ENCODE peak calls at places on chromosomes 6 and 20, in four cellular contexts. Q, N, X and S are unnamed samples.

GRCh38 chr6:163405412-163406309 is 8.9 kb upstream of the QKI start:
- DNase-seq in Q (no peak), N (peak; percentile 68), X (peak; percentile 38), S (no peak)

GRCh38 chr20:32534661-32535240 is 50.4 kb downstream of the NOL4L start:
- DNase-seq in Q (peak; percentile 48), X (no peak), N (no peak), S (no peak)

GRCh38 chr20:44896583-44896982 is 11.1 kb downstream of the YWHAB start:
- DNase-seq in Q (no peak), N (no peak), X (no peak), S (no peak)

GRCh38 chr6:27176096-27176495 is 71.4 kb upstream of the PRSS16 start:
- DNase-seq in Q (no peak), X (no peak), N (no peak), S (peak; percentile 11)

GRCh38 chr20:51059862-51060261 is 37.0 kb upstream of the KCNG1 start:
- DNase-seq in Q (no peak), N (no peak), X (no peak), S (no peak)

GRCh38 chr20:919491-919916 is 3.4 kb upstream of the ANGPT4 start:
- DNase-seq in Q (peak; percentile 71), X (no peak), N (no peak), S (no peak)

GRCh38 chr6:168107191-168107940 is 28.4 kb upstream of the FRMD1 start:
- DNase-seq in X (no peak), Q (no peak), N (no peak), S (no peak)

GRCh38 chr6:121925024-121925423 is 474.4 kb upstream of the HSF2 start:
- DNase-seq in Q (no peak), N (no peak), X (no peak), S (no peak)

DNA sequence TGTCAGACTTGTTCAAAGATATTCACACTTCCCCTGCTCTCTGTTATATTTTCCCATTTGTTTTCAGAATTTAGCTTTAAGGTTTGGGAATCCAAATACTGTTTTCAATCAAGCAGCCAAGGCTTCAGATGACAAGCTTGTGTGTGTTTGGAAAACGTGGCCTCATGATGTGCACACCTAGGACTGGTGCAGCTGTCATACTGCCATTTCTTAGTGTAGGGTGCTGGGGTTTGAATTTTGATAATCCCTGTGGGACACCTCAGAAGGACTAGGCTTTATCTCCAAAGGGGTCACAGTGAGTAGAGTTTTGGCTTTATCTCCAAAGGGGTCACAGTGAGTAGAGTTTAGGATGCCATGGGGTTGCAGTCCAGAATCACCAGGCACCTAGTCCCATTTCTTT is 65.3 kb upstream of the JAG1 start:
- DNase-seq in X (no peak), N (no peak), Q (no peak), S (no peak)
- H3K4me3 ChIP-seq in X (peak overlapping the region; percentile 15), N (peak overlapping the region; percentile 3), Q (no peak overlapping the region), S (no peak overlapping the region)

DNA sequence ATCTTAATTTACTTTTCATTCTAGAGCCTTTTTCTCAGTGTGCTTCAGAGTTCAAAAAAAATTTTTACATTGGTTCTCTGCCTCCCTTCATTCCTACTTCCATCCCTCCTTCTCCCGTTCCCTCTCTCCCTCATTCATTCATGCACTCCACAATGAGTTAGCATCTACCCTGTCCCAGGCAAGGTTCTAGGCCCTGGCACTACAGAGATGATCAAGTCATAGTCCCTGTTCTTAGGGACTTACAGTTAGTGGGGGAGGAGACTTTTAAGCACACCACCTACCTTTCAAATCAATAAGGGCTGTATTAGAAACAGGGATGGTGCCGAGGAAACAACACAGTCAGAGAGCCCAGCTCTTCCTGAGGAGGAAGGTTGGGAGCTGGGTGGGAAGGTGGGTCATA is 40.3 kb downstream of the MAP3K5 start:
- DNase-seq in Q (no peak), X (no peak), N (no peak), S (no peak)
- H3K4me3 ChIP-seq in Q (no peak overlapping the region), X (no peak overlapping the region), N (no peak overlapping the region), S (no peak overlapping the region)

GRCh38 chr6:145860562-145860961 is 46.0 kb upstream of the FBXO30 start:
- DNase-seq in Q (no peak), N (no peak), X (no peak), S (no peak)
- H3K4me3 ChIP-seq in Q (no peak overlapping the region), N (no peak overlapping the region), X (no peak overlapping the region), S (no peak overlapping the region)

GRCh38 chr6:108132863-108133262 is 33.0 kb upstream of the NR2E1 start:
- DNase-seq in X (no peak), N (no peak), Q (no peak), S (no peak)

GRCh38 chr6:108133594-108134179 is 32.1 kb upstream of the NR2E1 start:
- DNase-seq in Q (peak; percentile 97), N (peak; percentile 46), X (peak; percentile 52), S (peak; percentile 9)

GRCh38 chr6:108134213-108134973 is 31.4 kb upstream of the NR2E1 start:
- DNase-seq in X (no peak), N (no peak), Q (peak; percentile 65), S (no peak)
- H3K4me3 ChIP-seq in X (peak overlapping the region; percentile 17), N (peak overlapping the region; percentile 34), Q (no peak overlapping the region), S (peak overlapping the region; percentile 37)

GRCh38 chr20:5590899-5591298 is 159.3 kb upstream of the SHLD1 start:
- DNase-seq in Q (no peak), N (no peak), X (no peak), S (no peak)
- H3K4me3 ChIP-seq in Q (no peak overlapping the region), N (no peak overlapping the region), X (no peak overlapping the region), S (no peak overlapping the region)